ENCODE peak calls at places on chromosomes 4 and X, in eight cellular contexts. One of them, this sample, is unnamed.

GRCh38 chr4:17027495-17027894 is 129.1 kb upstream of the LDB2 start:
- DNase-seq in IMR-90: peak
- DNase-seq in breast epithelium: no peak
- DNase-seq in sigmoid colon: no peak
- DNase-seq in AG04450: peak
- DNase-seq in CD8-positive, alpha-beta memory T cell: no peak
- DNase-seq in WERI-Rb-1: no peak
- DNase-seq in A549: no peak
- DNase-seq in this sample: no peak

GRCh38 chrX:20829665-20830481 is 544.3 kb upstream of the CNKSR2 start:
- DNase-seq in IMR-90: no peak
- DNase-seq in breast epithelium: no peak
- DNase-seq in sigmoid colon: no peak
- DNase-seq in AG04450: no peak
- DNase-seq in CD8-positive, alpha-beta memory T cell: no peak
- DNase-seq in WERI-Rb-1: no peak
- DNase-seq in A549: peak
- DNase-seq in this sample: no peak

GRCh38 chrX:94178145-94178790 is 504.3 kb downstream of the FAM133A start:
- DNase-seq in IMR-90: no peak
- DNase-seq in breast epithelium: no peak
- DNase-seq in sigmoid colon: no peak
- DNase-seq in AG04450: no peak
- DNase-seq in CD8-positive, alpha-beta memory T cell: no peak
- DNase-seq in WERI-Rb-1: no peak
- DNase-seq in A549: no peak
- DNase-seq in this sample: no peak

GRCh38 chr4:186839122-186840037 is 115.7 kb upstream of the FAT1 start:
- DNase-seq in IMR-90: peak
- DNase-seq in breast epithelium: no peak
- DNase-seq in sigmoid colon: peak
- DNase-seq in AG04450: peak
- DNase-seq in CD8-positive, alpha-beta memory T cell: no peak
- DNase-seq in WERI-Rb-1: no peak
- DNase-seq in A549: no peak
- DNase-seq in this sample: no peak

GRCh38 chrX:135437867-135438733 is 16.4 kb downstream of the SMIM10L2A start:
- DNase-seq in IMR-90: no peak
- DNase-seq in breast epithelium: no peak
- DNase-seq in sigmoid colon: no peak
- DNase-seq in AG04450: no peak
- DNase-seq in CD8-positive, alpha-beta memory T cell: no peak
- DNase-seq in WERI-Rb-1: no peak
- DNase-seq in A549: no peak
- DNase-seq in this sample: no peak

GRCh38 chrX:40064055-40064597 is 33.6 kb downstream of the BCOR start:
- DNase-seq in IMR-90: no peak
- DNase-seq in breast epithelium: no peak
- DNase-seq in sigmoid colon: no peak
- DNase-seq in AG04450: no peak
- DNase-seq in CD8-positive, alpha-beta memory T cell: no peak
- DNase-seq in WERI-Rb-1: no peak
- DNase-seq in A549: no peak
- DNase-seq in this sample: no peak

GRCh38 chr4:3848323-3848722 is 82.1 kb downstream of the ADRA2C start:
- DNase-seq in IMR-90: no peak
- DNase-seq in breast epithelium: no peak
- DNase-seq in sigmoid colon: no peak
- DNase-seq in AG04450: no peak
- DNase-seq in CD8-positive, alpha-beta memory T cell: no peak
- DNase-seq in WERI-Rb-1: no peak
- DNase-seq in A549: no peak
- DNase-seq in this sample: no peak

GRCh38 chr4:47551682-47552081 is 66.6 kb downstream of the ATP10D start:
- DNase-seq in IMR-90: peak
- DNase-seq in breast epithelium: no peak
- DNase-seq in sigmoid colon: no peak
- DNase-seq in AG04450: no peak
- DNase-seq in CD8-positive, alpha-beta memory T cell: no peak
- DNase-seq in WERI-Rb-1: no peak
- DNase-seq in A549: no peak
- DNase-seq in this sample: no peak

GRCh38 chr4:66681962-66682361 is 863.3 kb downstream of the CENPC start:
- DNase-seq in IMR-90: peak
- DNase-seq in breast epithelium: no peak
- DNase-seq in sigmoid colon: no peak
- DNase-seq in AG04450: no peak
- DNase-seq in CD8-positive, alpha-beta memory T cell: no peak
- DNase-seq in WERI-Rb-1: no peak
- DNase-seq in A549: no peak
- DNase-seq in this sample: no peak

GRCh38 chr4:16794816-16795445 is 103.5 kb downstream of the LDB2 start:
- DNase-seq in IMR-90: peak
- DNase-seq in breast epithelium: no peak
- DNase-seq in sigmoid colon: no peak
- DNase-seq in AG04450: no peak
- DNase-seq in CD8-positive, alpha-beta memory T cell: no peak
- DNase-seq in WERI-Rb-1: peak
- DNase-seq in A549: no peak
- DNase-seq in this sample: peak

GRCh38 chrX:427812-428725 is 41.4 kb upstream of the PPP2R3B start:
- DNase-seq in IMR-90: no peak
- DNase-seq in breast epithelium: no peak
- DNase-seq in sigmoid colon: peak
- DNase-seq in AG04450: no peak
- DNase-seq in CD8-positive, alpha-beta memory T cell: no peak
- DNase-seq in WERI-Rb-1: peak
- DNase-seq in A549: peak
- DNase-seq in this sample: no peak

GRCh38 chr4:140187316-140187695 is 33.3 kb upstream of the MAML3 start:
- DNase-seq in IMR-90: peak
- DNase-seq in breast epithelium: no peak
- DNase-seq in sigmoid colon: no peak
- DNase-seq in AG04450: no peak
- DNase-seq in CD8-positive, alpha-beta memory T cell: no peak
- DNase-seq in WERI-Rb-1: no peak
- DNase-seq in A549: no peak
- DNase-seq in this sample: no peak

GRCh38 chr4:30094866-30095265 is 625.3 kb upstream of the PCDH7 start:
- DNase-seq in IMR-90: peak
- DNase-seq in breast epithelium: no peak
- DNase-seq in sigmoid colon: no peak
- DNase-seq in AG04450: no peak
- DNase-seq in CD8-positive, alpha-beta memory T cell: no peak
- DNase-seq in WERI-Rb-1: no peak
- DNase-seq in A549: no peak
- DNase-seq in this sample: no peak

GRCh38 chrX:153999359-154000037 is 20.2 kb downstream of the IRAK1 start:
- DNase-seq in IMR-90: no peak
- DNase-seq in breast epithelium: no peak
- DNase-seq in sigmoid colon: no peak
- DNase-seq in AG04450: no peak
- DNase-seq in CD8-positive, alpha-beta memory T cell: no peak
- DNase-seq in WERI-Rb-1: no peak
- DNase-seq in A549: no peak
- DNase-seq in this sample: no peak

GRCh38 chrX:152632445-152633097 is 5.1 kb upstream of the GABRQ start:
- DNase-seq in IMR-90: peak
- DNase-seq in breast epithelium: peak
- DNase-seq in sigmoid colon: no peak
- DNase-seq in AG04450: peak
- DNase-seq in CD8-positive, alpha-beta memory T cell: peak
- DNase-seq in WERI-Rb-1: peak
- DNase-seq in A549: peak
- DNase-seq in this sample: no peak

GRCh38 chr4:28334221-28334620 is 1473.6 kb downstream of the STIM2 start:
- DNase-seq in IMR-90: no peak
- DNase-seq in breast epithelium: no peak
- DNase-seq in sigmoid colon: no peak
- DNase-seq in AG04450: no peak
- DNase-seq in CD8-positive, alpha-beta memory T cell: no peak
- DNase-seq in WERI-Rb-1: no peak
- DNase-seq in A549: no peak
- DNase-seq in this sample: no peak

GRCh38 chr4:71130827-71131603 is 137.6 kb downstream of the DCK start:
- DNase-seq in IMR-90: peak
- DNase-seq in breast epithelium: no peak
- DNase-seq in sigmoid colon: no peak
- DNase-seq in AG04450: no peak
- DNase-seq in CD8-positive, alpha-beta memory T cell: no peak
- DNase-seq in WERI-Rb-1: peak
- DNase-seq in A549: peak
- DNase-seq in this sample: no peak

GRCh38 chrX:133660356-133660755 is 245.1 kb upstream of the GPC4 start:
- DNase-seq in IMR-90: peak
- DNase-seq in breast epithelium: no peak
- DNase-seq in sigmoid colon: no peak
- DNase-seq in AG04450: no peak
- DNase-seq in CD8-positive, alpha-beta memory T cell: no peak
- DNase-seq in WERI-Rb-1: no peak
- DNase-seq in A549: no peak
- DNase-seq in this sample: no peak

GRCh38 chr4:80361329-80361900 is 25.9 kb downstream of the CFAP299 start:
- DNase-seq in IMR-90: peak
- DNase-seq in breast epithelium: no peak
- DNase-seq in sigmoid colon: no peak
- DNase-seq in AG04450: no peak
- DNase-seq in CD8-positive, alpha-beta memory T cell: peak
- DNase-seq in WERI-Rb-1: no peak
- DNase-seq in A549: peak
- DNase-seq in this sample: peak

GRCh38 chr4:13529130-13529919 is 15.0 kb downstream of the NKX3-2 start:
- DNase-seq in IMR-90: no peak
- DNase-seq in breast epithelium: no peak
- DNase-seq in sigmoid colon: peak
- DNase-seq in AG04450: no peak
- DNase-seq in CD8-positive, alpha-beta memory T cell: no peak
- DNase-seq in WERI-Rb-1: no peak
- DNase-seq in A549: no peak
- DNase-seq in this sample: peak

GRCh38 chr4:169151671-169152070 is 119.1 kb downstream of the SH3RF1 start:
- DNase-seq in IMR-90: peak
- DNase-seq in breast epithelium: no peak
- DNase-seq in sigmoid colon: no peak
- DNase-seq in AG04450: peak
- DNase-seq in CD8-positive, alpha-beta memory T cell: no peak
- DNase-seq in WERI-Rb-1: no peak
- DNase-seq in A549: no peak
- DNase-seq in this sample: no peak

GRCh38 chr4:105895609-105896460 is 564 bp downstream of the NPNT start:
- DNase-seq in IMR-90: no peak
- DNase-seq in breast epithelium: no peak
- DNase-seq in sigmoid colon: no peak
- DNase-seq in AG04450: no peak
- DNase-seq in CD8-positive, alpha-beta memory T cell: no peak
- DNase-seq in WERI-Rb-1: peak
- DNase-seq in A549: peak
- DNase-seq in this sample: no peak

GRCh38 chrX:373641-374471 is 12.9 kb downstream of the PPP2R3B start:
- DNase-seq in IMR-90: peak
- DNase-seq in breast epithelium: no peak
- DNase-seq in sigmoid colon: no peak
- DNase-seq in AG04450: no peak
- DNase-seq in CD8-positive, alpha-beta memory T cell: peak
- DNase-seq in WERI-Rb-1: peak
- DNase-seq in A549: peak
- DNase-seq in this sample: peak

GRCh38 chrX:23505531-23506303 is 161.6 kb upstream of the PRDX4 start:
- DNase-seq in IMR-90: no peak
- DNase-seq in breast epithelium: no peak
- DNase-seq in sigmoid colon: no peak
- DNase-seq in AG04450: no peak
- DNase-seq in CD8-positive, alpha-beta memory T cell: no peak
- DNase-seq in WERI-Rb-1: no peak
- DNase-seq in A549: no peak
- DNase-seq in this sample: no peak
- H3K27ac ChIP-seq in IMR-90: no peak
- H3K27ac ChIP-seq in breast epithelium: peak
- H3K27ac ChIP-seq in sigmoid colon: no peak
- H3K27ac ChIP-seq in AG04450: no peak
- H3K27ac ChIP-seq in CD8-positive, alpha-beta memory T cell: no peak
- H3K27ac ChIP-seq in WERI-Rb-1: no peak
- H3K27ac ChIP-seq in A549: no peak
- H3K27ac ChIP-seq in this sample: no peak

GRCh38 chr4:76658231-76659102 is 223.4 kb downstream of the SHROOM3 start:
- DNase-seq in IMR-90: peak
- DNase-seq in breast epithelium: no peak
- DNase-seq in sigmoid colon: no peak
- DNase-seq in AG04450: peak
- DNase-seq in CD8-positive, alpha-beta memory T cell: no peak
- DNase-seq in WERI-Rb-1: no peak
- DNase-seq in A549: no peak
- DNase-seq in this sample: no peak

GRCh38 chr4:76654796-76655195 is 219.8 kb downstream of the SHROOM3 start:
- DNase-seq in IMR-90: peak
- DNase-seq in breast epithelium: no peak
- DNase-seq in sigmoid colon: no peak
- DNase-seq in AG04450: no peak
- DNase-seq in CD8-positive, alpha-beta memory T cell: no peak
- DNase-seq in WERI-Rb-1: no peak
- DNase-seq in A549: no peak
- DNase-seq in this sample: no peak

GRCh38 chr4:76657443-76657842 is 222.4 kb downstream of the SHROOM3 start:
- DNase-seq in IMR-90: no peak
- DNase-seq in breast epithelium: no peak
- DNase-seq in sigmoid colon: no peak
- DNase-seq in AG04450: no peak
- DNase-seq in CD8-positive, alpha-beta memory T cell: no peak
- DNase-seq in WERI-Rb-1: no peak
- DNase-seq in A549: no peak
- DNase-seq in this sample: no peak

GRCh38 chr4:76654084-76654483 is 219.1 kb downstream of the SHROOM3 start:
- DNase-seq in IMR-90: no peak
- DNase-seq in breast epithelium: no peak
- DNase-seq in sigmoid colon: no peak
- DNase-seq in AG04450: no peak
- DNase-seq in CD8-positive, alpha-beta memory T cell: no peak
- DNase-seq in WERI-Rb-1: no peak
- DNase-seq in A549: no peak
- DNase-seq in this sample: no peak

GRCh38 chr4:76655566-76656479 is 220.8 kb downstream of the SHROOM3 start:
- DNase-seq in IMR-90: no peak
- DNase-seq in breast epithelium: no peak
- DNase-seq in sigmoid colon: no peak
- DNase-seq in AG04450: no peak
- DNase-seq in CD8-positive, alpha-beta memory T cell: no peak
- DNase-seq in WERI-Rb-1: no peak
- DNase-seq in A549: no peak
- DNase-seq in this sample: no peak
- H3K27ac ChIP-seq in IMR-90: peak
- H3K27ac ChIP-seq in breast epithelium: no peak
- H3K27ac ChIP-seq in sigmoid colon: peak
- H3K27ac ChIP-seq in AG04450: no peak
- H3K27ac ChIP-seq in CD8-positive, alpha-beta memory T cell: no peak
- H3K27ac ChIP-seq in WERI-Rb-1: no peak
- H3K27ac ChIP-seq in A549: no peak
- H3K27ac ChIP-seq in this sample: no peak

GRCh38 chr4:8201341-8201781 is 2.3 kb downstream of the SH3TC1 start:
- DNase-seq in IMR-90: no peak
- DNase-seq in breast epithelium: no peak
- DNase-seq in sigmoid colon: no peak
- DNase-seq in AG04450: no peak
- DNase-seq in CD8-positive, alpha-beta memory T cell: peak
- DNase-seq in WERI-Rb-1: no peak
- DNase-seq in A549: no peak
- DNase-seq in this sample: peak
- H3K27ac ChIP-seq in IMR-90: no peak
- H3K27ac ChIP-seq in breast epithelium: peak
- H3K27ac ChIP-seq in sigmoid colon: no peak
- H3K27ac ChIP-seq in AG04450: no peak
- H3K27ac ChIP-seq in CD8-positive, alpha-beta memory T cell: no peak
- H3K27ac ChIP-seq in WERI-Rb-1: no peak
- H3K27ac ChIP-seq in A549: peak
- H3K27ac ChIP-seq in this sample: peak

GRCh38 chrX:47180346-47180745 is 13.3 kb upstream of the UBA1 start:
- DNase-seq in IMR-90: no peak
- DNase-seq in breast epithelium: no peak
- DNase-seq in sigmoid colon: no peak
- DNase-seq in AG04450: no peak
- DNase-seq in CD8-positive, alpha-beta memory T cell: no peak
- DNase-seq in WERI-Rb-1: no peak
- DNase-seq in A549: no peak
- DNase-seq in this sample: no peak
- H3K27ac ChIP-seq in IMR-90: no peak
- H3K27ac ChIP-seq in breast epithelium: no peak
- H3K27ac ChIP-seq in sigmoid colon: no peak
- H3K27ac ChIP-seq in AG04450: no peak
- H3K27ac ChIP-seq in CD8-positive, alpha-beta memory T cell: no peak
- H3K27ac ChIP-seq in WERI-Rb-1: no peak
- H3K27ac ChIP-seq in A549: no peak
- H3K27ac ChIP-seq in this sample: no peak